ENCODE peak calls at places on chromosomes 6 and 20, in six cellular contexts. B, Q, A, C, J and P are unnamed samples.

GRCh38 chr6:158303210-158303731 is 9.0 kb upstream of the TULP4 start:
- DNase-seq in B (no peak), Q (no peak), A (no peak), C (no peak), J (no peak), P (no peak)

GRCh38 chr6:85390775-85391174 is 59.1 kb upstream of the NT5E start:
- DNase-seq in B (no peak), Q (no peak), A (peak; percentile 33), C (no peak), J (no peak), P (no peak)

GRCh38 chr20:48681201-48681881 is 146.5 kb downstream of the PREX1 start:
- DNase-seq in B (no peak), Q (no peak), A (no peak), C (no peak), J (no peak), P (no peak)

GRCh38 chr20:49775229-49775693 is 37.4 kb upstream of the SLC9A8 start:
- DNase-seq in B (no peak), Q (no peak), A (peak; percentile 76), C (no peak), J (no peak), P (no peak)

GRCh38 chr6:11393713-11394627 is 143.6 kb upstream of the TMEM170B start:
- DNase-seq in B (no peak), Q (no peak), A (no peak), C (no peak), J (no peak), P (no peak)

GRCh38 chr6:169427856-169428255 is 174.2 kb upstream of the THBS2 start:
- DNase-seq in B (no peak), Q (no peak), A (peak; percentile 50), C (no peak), J (no peak), P (no peak)

GRCh38 chr20:58945967-58946631 is 35.0 kb upstream of the NELFCD start:
- DNase-seq in B (no peak), Q (no peak), A (no peak), C (no peak), J (no peak), P (no peak)

GRCh38 chr6:106183430-106183829 is 97.3 kb downstream of the PRDM1 start:
- DNase-seq in B (no peak), Q (no peak), A (no peak), C (no peak), J (no peak), P (no peak)

GRCh38 chr6:147740326-147740725 is 231.8 kb downstream of the SAMD5 start:
- DNase-seq in B (no peak), Q (no peak), A (no peak), C (no peak), J (no peak), P (no peak)

GRCh38 chr6:117615981-117616961 is 14.0 kb upstream of the GOPC start:
- DNase-seq in B (no peak), Q (peak; percentile 43), A (no peak), C (no peak), J (no peak), P (no peak)

GRCh38 chr20:18258126-18258860 is 30.0 kb upstream of the ZNF133 start:
- DNase-seq in B (no peak), Q (no peak), A (no peak), C (no peak), J (no peak), P (no peak)

GRCh38 chr6:116764961-116765841 is at the start of gene FAM162B:
- DNase-seq in B (peak; percentile 76), Q (no peak), A (no peak), C (no peak), J (no peak), P (peak; percentile 47)

GRCh38 chr6:152232494-152233151 is 404.5 kb downstream of the SYNE1 start:
- DNase-seq in B (no peak), Q (no peak), A (peak; percentile 65), C (no peak), J (no peak), P (no peak)

GRCh38 chr20:237479-237878 is 10.4 kb downstream of the DEFB129 start:
- DNase-seq in B (no peak), Q (no peak), A (no peak), C (no peak), J (no peak), P (no peak)

GRCh38 chr20:56202493-56203077 is 45.9 kb upstream of the MC3R start:
- DNase-seq in B (no peak), Q (no peak), A (no peak), C (peak; percentile 10), J (no peak), P (no peak)

GRCh38 chr6:42453027-42453648 is 1.4 kb upstream of the TRERF1 start:
- DNase-seq in B (peak; percentile 96), Q (peak; percentile 86), A (peak; percentile 93), C (peak; percentile 86), J (no peak), P (peak; percentile 89)

GRCh38 chr6:158284340-158285210 is 27.7 kb upstream of the TULP4 start:
- DNase-seq in B (no peak), Q (no peak), A (no peak), C (no peak), J (no peak), P (no peak)

GRCh38 chr6:11323666-11324452 is 91.4 kb upstream of the NEDD9 start:
- DNase-seq in B (no peak), Q (no peak), A (no peak), C (no peak), J (no peak), P (no peak)